ENCODE peak calls at places on chromosomes 7 and 10, in five cellular contexts. One of them, this sample, is unnamed.

GRCh38 chr10:113562693-113563092 is 9.8 kb downstream of the HABP2 start:
- DNase-seq in ovary: no peak
- DNase-seq in GM23338: no peak
- DNase-seq in fibroblast of pulmonary artery: no peak
- DNase-seq in SJCRH30: no peak
- DNase-seq in this sample: no peak

GRCh38 chr7:150428671-150429451 is 21.6 kb upstream of the GIMAP8 start:
- DNase-seq in ovary: no peak
- DNase-seq in GM23338: peak; percentile 41
- DNase-seq in fibroblast of pulmonary artery: peak; percentile 76
- DNase-seq in SJCRH30: peak; percentile 76
- DNase-seq in this sample: no peak

GRCh38 chr10:68403701-68404100 is 3.4 kb downstream of the RUFY2 start:
- DNase-seq in ovary: no peak
- DNase-seq in GM23338: no peak
- DNase-seq in fibroblast of pulmonary artery: no peak
- DNase-seq in SJCRH30: peak; percentile 57
- DNase-seq in this sample: no peak

GRCh38 chr7:128827971-128828711 is 2.1 kb upstream of the FLNC start:
- DNase-seq in ovary: no peak
- DNase-seq in GM23338: no peak
- DNase-seq in fibroblast of pulmonary artery: peak; percentile 74
- DNase-seq in SJCRH30: peak; percentile 67
- DNase-seq in this sample: no peak

GRCh38 chr7:137754076-137754851 is 92.5 kb downstream of the DGKI start:
- DNase-seq in ovary: no peak
- DNase-seq in GM23338: peak; percentile 22
- DNase-seq in fibroblast of pulmonary artery: no peak
- DNase-seq in SJCRH30: no peak
- DNase-seq in this sample: no peak

GRCh38 chr10:79148452-79149344 is 79.9 kb downstream of the ZMIZ1 start:
- DNase-seq in ovary: peak; percentile 72
- DNase-seq in GM23338: no peak
- DNase-seq in fibroblast of pulmonary artery: no peak
- DNase-seq in SJCRH30: no peak
- DNase-seq in this sample: no peak

GRCh38 chr10:1240341-1240775 is 184.2 kb downstream of the WDR37 start:
- DNase-seq in ovary: no peak
- DNase-seq in GM23338: peak; percentile 76
- DNase-seq in fibroblast of pulmonary artery: no peak
- DNase-seq in SJCRH30: no peak
- DNase-seq in this sample: no peak

GRCh38 chr10:29969255-29970011 is 90.0 kb downstream of the JCAD start:
- DNase-seq in ovary: no peak
- DNase-seq in GM23338: no peak
- DNase-seq in fibroblast of pulmonary artery: no peak
- DNase-seq in SJCRH30: no peak
- DNase-seq in this sample: no peak

GRCh38 chr7:131338990-131339389 is 11.3 kb downstream of the MKLN1 start:
- DNase-seq in ovary: no peak
- DNase-seq in GM23338: no peak
- DNase-seq in fibroblast of pulmonary artery: no peak
- DNase-seq in SJCRH30: no peak
- DNase-seq in this sample: no peak

GRCh38 chr10:30988831-30989458 is 42.7 kb downstream of the ZNF438 start:
- DNase-seq in ovary: no peak
- DNase-seq in GM23338: no peak
- DNase-seq in fibroblast of pulmonary artery: peak; percentile 94
- DNase-seq in SJCRH30: no peak
- DNase-seq in this sample: no peak

GRCh38 chr7:106485919-106486318 is 175.0 kb downstream of the CCDC71L start:
- DNase-seq in ovary: no peak
- DNase-seq in GM23338: no peak
- DNase-seq in fibroblast of pulmonary artery: no peak
- DNase-seq in SJCRH30: no peak
- DNase-seq in this sample: no peak

GRCh38 chr10:61342817-61343572 is 110.2 kb downstream of the TMEM26 start:
- DNase-seq in ovary: no peak
- DNase-seq in GM23338: no peak
- DNase-seq in fibroblast of pulmonary artery: no peak
- DNase-seq in SJCRH30: no peak
- DNase-seq in this sample: no peak

GRCh38 chr7:65722361-65722792 is 150.5 kb upstream of the VKORC1L1 start:
- DNase-seq in ovary: peak; percentile 64
- DNase-seq in GM23338: peak; percentile 84
- DNase-seq in fibroblast of pulmonary artery: peak; percentile 40
- DNase-seq in SJCRH30: peak; percentile 20
- DNase-seq in this sample: peak; percentile 62

GRCh38 chr7:99987846-99988245 is 12.0 kb upstream of the AZGP1 start:
- DNase-seq in ovary: no peak
- DNase-seq in GM23338: no peak
- DNase-seq in fibroblast of pulmonary artery: no peak
- DNase-seq in SJCRH30: no peak
- DNase-seq in this sample: no peak

GRCh38 chr7:99994819-99995218 is 19.0 kb upstream of the AZGP1 start:
- DNase-seq in ovary: no peak
- DNase-seq in GM23338: no peak
- DNase-seq in fibroblast of pulmonary artery: no peak
- DNase-seq in SJCRH30: no peak
- DNase-seq in this sample: no peak

GRCh38 chr7:99992330-99993037 is 16.7 kb upstream of the AZGP1 start:
- DNase-seq in ovary: no peak
- DNase-seq in GM23338: peak; percentile 24
- DNase-seq in fibroblast of pulmonary artery: no peak
- DNase-seq in SJCRH30: no peak
- DNase-seq in this sample: no peak

GRCh38 chr7:99984593-99984992 is 8.8 kb upstream of the AZGP1 start:
- DNase-seq in ovary: no peak
- DNase-seq in GM23338: no peak
- DNase-seq in fibroblast of pulmonary artery: no peak
- DNase-seq in SJCRH30: no peak
- DNase-seq in this sample: no peak

DNA sequence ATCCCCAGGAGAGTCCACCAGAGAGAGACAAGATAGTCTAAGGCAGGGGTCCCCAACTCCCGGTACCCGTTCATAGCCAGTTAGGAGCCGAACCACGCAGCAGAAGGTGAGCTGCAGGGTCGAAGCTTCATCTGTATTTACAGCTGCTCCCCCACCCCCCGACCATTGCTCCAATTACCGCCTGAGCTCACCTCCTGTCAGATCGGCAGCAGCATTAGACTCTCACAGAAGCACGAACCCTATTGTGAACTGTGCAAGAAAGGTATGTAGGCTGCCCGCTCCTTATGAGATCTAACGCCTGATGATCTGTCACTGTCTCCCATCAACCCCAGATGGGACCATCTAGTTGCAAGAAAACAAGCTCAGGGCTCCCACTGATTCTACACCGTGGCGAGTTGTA is 14.6 kb upstream of the AZGP1 start:
- DNase-seq in ovary: no peak
- DNase-seq in GM23338: peak; percentile 36
- DNase-seq in fibroblast of pulmonary artery: no peak
- DNase-seq in SJCRH30: no peak
- DNase-seq in this sample: no peak
- H3K4me3 ChIP-seq in ovary: no peak overlapping the region
- H3K4me3 ChIP-seq in GM23338: peak overlapping the region; percentile 43
- H3K4me3 ChIP-seq in fibroblast of pulmonary artery: peak overlapping the region; percentile 34
- H3K4me3 ChIP-seq in SJCRH30: no peak overlapping the region
- H3K4me3 ChIP-seq in this sample: no peak overlapping the region

GRCh38 chr10:126397640-126398382 is 9.5 kb upstream of the ADAM12 start:
- DNase-seq in ovary: no peak
- DNase-seq in GM23338: peak; percentile 25
- DNase-seq in fibroblast of pulmonary artery: peak; percentile 97
- DNase-seq in SJCRH30: peak; percentile 78
- DNase-seq in this sample: no peak

GRCh38 chr10:126398924-126399323 is 10.6 kb upstream of the ADAM12 start:
- DNase-seq in ovary: no peak
- DNase-seq in GM23338: no peak
- DNase-seq in fibroblast of pulmonary artery: no peak
- DNase-seq in SJCRH30: no peak
- DNase-seq in this sample: no peak

GRCh38 chr10:126397166-126397565 is 8.9 kb upstream of the ADAM12 start:
- DNase-seq in ovary: no peak
- DNase-seq in GM23338: no peak
- DNase-seq in fibroblast of pulmonary artery: no peak
- DNase-seq in SJCRH30: no peak
- DNase-seq in this sample: no peak

GRCh38 chr10:126400641-126401040 is 12.4 kb upstream of the ADAM12 start:
- DNase-seq in ovary: no peak
- DNase-seq in GM23338: no peak
- DNase-seq in fibroblast of pulmonary artery: no peak
- DNase-seq in SJCRH30: no peak
- DNase-seq in this sample: no peak

DNA sequence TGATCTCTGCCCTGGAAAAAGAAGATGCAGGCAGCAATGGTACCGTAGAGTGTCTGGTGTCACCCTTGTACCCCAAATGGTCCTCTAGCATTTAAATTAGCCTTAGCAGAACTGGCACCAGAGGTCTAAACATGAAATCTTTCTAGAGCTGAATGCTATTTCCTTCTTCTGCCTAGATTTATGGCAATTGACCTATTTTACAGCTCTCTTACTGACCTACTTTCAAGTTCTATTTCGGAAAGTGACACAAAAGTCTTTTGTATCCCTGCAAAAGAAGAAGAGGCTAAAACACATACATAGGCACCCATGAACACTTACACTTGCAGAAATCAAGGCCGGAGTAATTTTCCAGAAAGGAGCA is 10.1 kb upstream of the ADAM12 start:
- DNase-seq in ovary: no peak
- DNase-seq in GM23338: no peak
- DNase-seq in fibroblast of pulmonary artery: no peak
- DNase-seq in SJCRH30: no peak
- DNase-seq in this sample: no peak
- H3K4me3 ChIP-seq in ovary: no peak overlapping the region
- H3K4me3 ChIP-seq in GM23338: no peak overlapping the region
- H3K4me3 ChIP-seq in fibroblast of pulmonary artery: no peak overlapping the region
- H3K4me3 ChIP-seq in SJCRH30: no peak overlapping the region
- H3K4me3 ChIP-seq in this sample: no peak overlapping the region

GRCh38 chr10:73965890-73966768 is 31.8 kb upstream of the VCL start:
- DNase-seq in ovary: peak; percentile 66
- DNase-seq in GM23338: peak; percentile 98
- DNase-seq in fibroblast of pulmonary artery: peak; percentile 99
- DNase-seq in SJCRH30: peak; percentile 99
- DNase-seq in this sample: no peak
- H3K4me3 ChIP-seq in ovary: no peak overlapping the region
- H3K4me3 ChIP-seq in GM23338: peak overlapping the region; percentile 2
- H3K4me3 ChIP-seq in fibroblast of pulmonary artery: peak overlapping the region; percentile 15
- H3K4me3 ChIP-seq in SJCRH30: no peak overlapping the region
- H3K4me3 ChIP-seq in this sample: no peak overlapping the region

DNA sequence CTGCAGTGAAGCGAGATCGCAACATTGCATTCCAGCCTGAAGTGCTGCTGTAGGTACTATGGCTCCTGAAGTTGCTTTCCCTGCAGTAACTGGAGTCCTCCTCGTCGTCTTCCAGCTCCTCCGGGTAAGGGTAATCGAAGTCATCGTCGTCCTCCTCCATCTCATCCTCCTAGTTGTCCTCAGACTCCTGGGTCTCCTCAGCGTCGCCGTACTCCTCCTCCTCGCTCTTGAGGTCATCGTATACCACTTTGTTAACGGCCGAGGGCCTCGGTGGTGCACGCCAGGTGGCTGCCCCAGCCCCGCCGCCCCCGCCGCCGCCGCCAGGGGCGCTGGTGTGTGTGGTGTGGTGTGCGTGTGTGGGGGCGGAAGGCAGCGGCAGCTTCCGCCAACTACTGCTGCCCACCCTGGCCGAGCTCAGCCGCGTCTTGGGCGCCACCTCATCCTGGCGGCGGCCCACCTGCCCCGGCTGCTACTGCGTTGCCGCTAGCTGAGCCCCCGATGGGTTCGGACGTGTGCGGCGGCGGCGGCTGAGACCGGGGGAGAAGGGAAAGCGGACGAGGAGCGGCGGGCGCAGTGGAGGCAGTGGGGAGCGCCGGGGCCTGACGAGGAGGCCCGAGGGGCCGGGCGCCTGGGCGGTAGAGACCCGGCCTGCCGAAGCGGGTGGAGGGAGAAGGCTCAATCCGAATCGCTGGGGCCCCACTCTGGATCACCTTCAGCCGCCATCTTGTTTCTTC is 11.8 kb upstream of the ACBD5 start:
- DNase-seq in ovary: peak; percentile 69
- DNase-seq in GM23338: peak; percentile 86
- DNase-seq in fibroblast of pulmonary artery: peak; percentile 69
- DNase-seq in SJCRH30: no peak
- DNase-seq in this sample: no peak
- H3K4me3 ChIP-seq in ovary: peak overlapping the region; percentile 46
- H3K4me3 ChIP-seq in GM23338: peak overlapping the region; percentile 60
- H3K4me3 ChIP-seq in fibroblast of pulmonary artery: peak overlapping the region; percentile 55
- H3K4me3 ChIP-seq in SJCRH30: no peak overlapping the region
- H3K4me3 ChIP-seq in this sample: no peak overlapping the region

GRCh38 chr10:124637091-124637700 is 107.0 kb downstream of the FAM53B start:
- DNase-seq in ovary: no peak
- DNase-seq in GM23338: no peak
- DNase-seq in fibroblast of pulmonary artery: no peak
- DNase-seq in SJCRH30: no peak
- DNase-seq in this sample: no peak
- H3K4me3 ChIP-seq in ovary: no peak overlapping the region
- H3K4me3 ChIP-seq in GM23338: no peak overlapping the region
- H3K4me3 ChIP-seq in fibroblast of pulmonary artery: no peak overlapping the region
- H3K4me3 ChIP-seq in SJCRH30: no peak overlapping the region
- H3K4me3 ChIP-seq in this sample: no peak overlapping the region

DNA sequence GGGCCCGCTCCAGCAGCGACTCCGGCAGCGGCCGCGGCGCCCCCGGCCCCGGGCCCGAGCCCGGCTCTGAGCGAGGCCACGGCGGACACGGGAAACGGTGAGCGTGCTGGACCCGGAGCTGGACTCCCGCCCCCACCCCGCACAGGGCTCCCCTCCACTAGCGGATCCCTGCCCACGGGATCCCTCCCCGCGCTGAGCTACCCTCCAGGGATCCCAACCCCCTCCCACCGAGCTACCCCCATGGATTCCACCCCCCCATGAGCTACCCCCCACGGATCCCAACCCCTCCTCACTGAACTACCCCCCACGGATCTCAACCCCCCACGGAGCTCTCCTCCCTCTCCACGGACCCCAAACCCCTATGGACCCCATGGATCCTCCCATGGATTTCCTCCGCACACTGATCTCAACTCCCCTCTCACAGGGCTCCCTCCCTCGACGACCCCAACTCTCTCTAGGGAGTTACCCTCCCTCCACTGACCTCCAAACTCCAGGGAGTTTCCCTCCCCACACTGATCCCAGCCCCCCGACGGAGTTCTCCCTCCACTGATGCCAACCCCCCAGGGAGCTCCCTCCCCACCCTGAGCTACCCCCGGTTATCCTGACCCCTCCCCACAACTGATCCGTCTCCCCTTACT is 20.6 kb upstream of the HSPB1 start:
- DNase-seq in ovary: no peak
- DNase-seq in GM23338: peak; percentile 72
- DNase-seq in fibroblast of pulmonary artery: no peak
- DNase-seq in SJCRH30: no peak
- DNase-seq in this sample: no peak
- H3K4me3 ChIP-seq in ovary: peak overlapping the region; percentile 58
- H3K4me3 ChIP-seq in GM23338: peak overlapping the region; percentile 76
- H3K4me3 ChIP-seq in fibroblast of pulmonary artery: peak overlapping the region; percentile 42
- H3K4me3 ChIP-seq in SJCRH30: no peak overlapping the region
- H3K4me3 ChIP-seq in this sample: no peak overlapping the region